ENCODE peak calls at places on chromosomes 12 and 14, in five cellular contexts. One of them, this sample, is unnamed.

GRCh38 chr12:92431146-92431545 is 271.6 kb upstream of the PLEKHG7 start:
- DNase-seq in IMR-90: no peak
- DNase-seq in gastrocnemius medialis: no peak
- DNase-seq in left ventricle myocardium inferior: no peak
- DNase-seq in cardiac muscle cell: no peak
- DNase-seq in this sample: no peak

GRCh38 chr14:98138666-98139065 is 1133.3 kb downstream of the BCL11B start:
- DNase-seq in left ventricle myocardium inferior: no peak
- DNase-seq in cardiac muscle cell: peak; percentile 55
- DNase-seq in IMR-90: no peak
- DNase-seq in gastrocnemius medialis: no peak
- DNase-seq in this sample: no peak

GRCh38 chr14:106657460-106657859 is 1131.1 kb downstream of the TMEM121 start:
- DNase-seq in IMR-90: no peak
- DNase-seq in gastrocnemius medialis: no peak
- DNase-seq in left ventricle myocardium inferior: no peak
- DNase-seq in cardiac muscle cell: no peak
- DNase-seq in this sample: no peak

GRCh38 chr12:132347471-132347855 is 18.1 kb upstream of the GALNT9 start:
- DNase-seq in cardiac muscle cell: no peak
- DNase-seq in gastrocnemius medialis: no peak
- DNase-seq in left ventricle myocardium inferior: no peak
- DNase-seq in IMR-90: no peak
- DNase-seq in this sample: no peak

GRCh38 chr14:49999216-49999761 is 106.4 kb downstream of the ARF6 start:
- DNase-seq in left ventricle myocardium inferior: peak; percentile 82
- DNase-seq in IMR-90: peak; percentile 88
- DNase-seq in cardiac muscle cell: no peak
- DNase-seq in gastrocnemius medialis: peak; percentile 92
- DNase-seq in this sample: peak; percentile 84

GRCh38 chr12:115660211-115660805 is 617.2 kb downstream of the MED13L start:
- DNase-seq in left ventricle myocardium inferior: peak; percentile 39
- DNase-seq in cardiac muscle cell: no peak
- DNase-seq in IMR-90: no peak
- DNase-seq in gastrocnemius medialis: peak; percentile 35
- DNase-seq in this sample: no peak

GRCh38 chr14:96072076-96072475 is 32.9 kb downstream of the C14orf132 start:
- DNase-seq in cardiac muscle cell: no peak
- DNase-seq in gastrocnemius medialis: no peak
- DNase-seq in IMR-90: no peak
- DNase-seq in left ventricle myocardium inferior: no peak
- DNase-seq in this sample: no peak

GRCh38 chr14:50425816-50426215 is 29.1 kb upstream of the CDKL1 start:
- DNase-seq in gastrocnemius medialis: no peak
- DNase-seq in left ventricle myocardium inferior: no peak
- DNase-seq in IMR-90: peak; percentile 69
- DNase-seq in cardiac muscle cell: no peak
- DNase-seq in this sample: no peak

GRCh38 chr14:72754949-72755348 is 139.0 kb downstream of the DPF3 start:
- DNase-seq in IMR-90: no peak
- DNase-seq in cardiac muscle cell: no peak
- DNase-seq in left ventricle myocardium inferior: no peak
- DNase-seq in gastrocnemius medialis: no peak
- DNase-seq in this sample: no peak

GRCh38 chr12:99960312-99960711 is 24.4 kb downstream of the ANKS1B start:
- DNase-seq in cardiac muscle cell: no peak
- DNase-seq in IMR-90: no peak
- DNase-seq in gastrocnemius medialis: no peak
- DNase-seq in left ventricle myocardium inferior: no peak
- DNase-seq in this sample: no peak

GRCh38 chr12:52182456-52182855 is 9.4 kb downstream of the KRT80 start:
- DNase-seq in IMR-90: peak; percentile 23
- DNase-seq in gastrocnemius medialis: no peak
- DNase-seq in cardiac muscle cell: no peak
- DNase-seq in left ventricle myocardium inferior: no peak
- DNase-seq in this sample: no peak

GRCh38 chr14:100058777-100059432 is 6.3 kb upstream of the EVL start:
- DNase-seq in cardiac muscle cell: no peak
- DNase-seq in left ventricle myocardium inferior: no peak
- DNase-seq in IMR-90: no peak
- DNase-seq in gastrocnemius medialis: no peak
- DNase-seq in this sample: no peak

GRCh38 chr14:102665665-102666064 is 73.2 kb downstream of the RCOR1 start:
- DNase-seq in IMR-90: no peak
- DNase-seq in cardiac muscle cell: peak; percentile 19
- DNase-seq in gastrocnemius medialis: no peak
- DNase-seq in left ventricle myocardium inferior: no peak
- DNase-seq in this sample: no peak

GRCh38 chr12:107119091-107119490 is 25.7 kb upstream of the CRY1 start:
- DNase-seq in left ventricle myocardium inferior: no peak
- DNase-seq in IMR-90: no peak
- DNase-seq in cardiac muscle cell: no peak
- DNase-seq in gastrocnemius medialis: no peak
- DNase-seq in this sample: no peak

GRCh38 chr12:5096241-5096880 is 52.7 kb downstream of the KCNA5 start:
- DNase-seq in cardiac muscle cell: peak; percentile 47
- DNase-seq in IMR-90: peak; percentile 92
- DNase-seq in gastrocnemius medialis: no peak
- DNase-seq in left ventricle myocardium inferior: no peak
- DNase-seq in this sample: no peak

GRCh38 chr12:131928080-131928764 is 854 bp upstream of the PUS1 start:
- DNase-seq in IMR-90: peak; percentile 30
- DNase-seq in cardiac muscle cell: peak; percentile 9
- DNase-seq in left ventricle myocardium inferior: no peak
- DNase-seq in gastrocnemius medialis: no peak
- DNase-seq in this sample: no peak

GRCh38 chr12:126069549-126070165 is 1004.4 kb downstream of the AACS start:
- DNase-seq in IMR-90: peak; percentile 13
- DNase-seq in cardiac muscle cell: peak; percentile 67
- DNase-seq in left ventricle myocardium inferior: no peak
- DNase-seq in gastrocnemius medialis: no peak
- DNase-seq in this sample: peak; percentile 44

GRCh38 chr12:56230449-56231183 is 765 bp downstream of the SLC39A5 start:
- DNase-seq in IMR-90: no peak
- DNase-seq in gastrocnemius medialis: no peak
- DNase-seq in cardiac muscle cell: no peak
- DNase-seq in left ventricle myocardium inferior: no peak
- DNase-seq in this sample: peak; percentile 69

GRCh38 chr14:99261916-99262787 is 9.8 kb downstream of the BCL11B start:
- DNase-seq in cardiac muscle cell: no peak
- DNase-seq in IMR-90: no peak
- DNase-seq in left ventricle myocardium inferior: no peak
- DNase-seq in gastrocnemius medialis: no peak
- DNase-seq in this sample: no peak

GRCh38 chr12:94186461-94187237 is 38.3 kb downstream of the PLXNC1 start:
- DNase-seq in cardiac muscle cell: peak; percentile 79
- DNase-seq in left ventricle myocardium inferior: peak; percentile 53
- DNase-seq in gastrocnemius medialis: peak; percentile 18
- DNase-seq in IMR-90: peak; percentile 61
- DNase-seq in this sample: no peak

GRCh38 chr14:38828183-38828877 is 274.7 kb downstream of the SEC23A start:
- DNase-seq in gastrocnemius medialis: no peak
- DNase-seq in cardiac muscle cell: no peak
- DNase-seq in IMR-90: no peak
- DNase-seq in left ventricle myocardium inferior: no peak
- DNase-seq in this sample: no peak

GRCh38 chr12:51913071-51914033 is 6.0 kb downstream of the ACVRL1 start:
- DNase-seq in left ventricle myocardium inferior: no peak
- DNase-seq in gastrocnemius medialis: no peak
- DNase-seq in cardiac muscle cell: no peak
- DNase-seq in IMR-90: no peak
- DNase-seq in this sample: no peak

GRCh38 chr12:132323171-132324010 is 6.0 kb downstream of the GALNT9 start:
- DNase-seq in IMR-90: no peak
- DNase-seq in left ventricle myocardium inferior: no peak
- DNase-seq in gastrocnemius medialis: no peak
- DNase-seq in cardiac muscle cell: no peak
- DNase-seq in this sample: no peak

GRCh38 chr14:41362134-41362533 is 244.5 kb upstream of the LRFN5 start:
- DNase-seq in left ventricle myocardium inferior: no peak
- DNase-seq in gastrocnemius medialis: no peak
- DNase-seq in cardiac muscle cell: no peak
- DNase-seq in IMR-90: no peak
- DNase-seq in this sample: no peak
- H3K9me3 ChIP-seq in left ventricle myocardium inferior: no peaks in the 10 kb centered on the region
- H3K9me3 ChIP-seq in gastrocnemius medialis: no peaks in the 10 kb centered on the region
- H3K9me3 ChIP-seq in cardiac muscle cell: no peaks in the 10 kb centered on the region
- H3K9me3 ChIP-seq in IMR-90: no peaks in the 10 kb centered on the region
- H3K9me3 ChIP-seq in this sample: no peaks in the 10 kb centered on the region

GRCh38 chr12:82757611-82758010 is 70.9 kb downstream of the TMTC2 start:
- DNase-seq in gastrocnemius medialis: no peak
- DNase-seq in IMR-90: no peak
- DNase-seq in left ventricle myocardium inferior: no peak
- DNase-seq in cardiac muscle cell: no peak
- DNase-seq in this sample: no peak
- H3K4me3 ChIP-seq in gastrocnemius medialis: no peak overlapping the region
- H3K4me3 ChIP-seq in IMR-90: no peak overlapping the region
- H3K4me3 ChIP-seq in left ventricle myocardium inferior: no peak overlapping the region
- H3K4me3 ChIP-seq in cardiac muscle cell: no peak overlapping the region
- H3K4me3 ChIP-seq in this sample: no peak overlapping the region

DNA sequence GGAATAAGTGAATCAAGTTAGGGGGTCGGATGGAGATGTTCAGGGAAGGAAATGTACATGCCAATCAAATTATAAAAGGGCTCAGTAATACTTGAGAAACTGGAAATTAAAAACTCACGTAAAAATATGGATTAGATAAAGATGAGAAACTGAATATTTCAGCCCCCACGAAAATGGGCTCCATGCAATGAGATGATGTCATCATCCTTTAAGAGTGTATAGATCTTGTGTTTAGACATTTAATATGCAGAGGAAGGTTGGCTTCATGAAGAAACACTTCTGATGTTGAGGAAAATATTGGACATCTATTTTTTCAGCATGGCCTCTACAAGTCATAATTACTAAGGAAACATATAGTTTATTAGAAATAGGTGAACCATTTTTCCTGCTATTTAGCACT is 9.5 kb downstream of the TBC1D30 start:
- DNase-seq in left ventricle myocardium inferior: no peak
- DNase-seq in cardiac muscle cell: no peak
- DNase-seq in IMR-90: no peak
- DNase-seq in gastrocnemius medialis: no peak
- DNase-seq in this sample: no peak
- H3K27ac ChIP-seq in left ventricle myocardium inferior: no peak overlapping the region
- H3K27ac ChIP-seq in cardiac muscle cell: no peak overlapping the region
- H3K27ac ChIP-seq in IMR-90: no peak overlapping the region
- H3K27ac ChIP-seq in gastrocnemius medialis: no peak overlapping the region
- H3K27ac ChIP-seq in this sample: no peak overlapping the region

DNA sequence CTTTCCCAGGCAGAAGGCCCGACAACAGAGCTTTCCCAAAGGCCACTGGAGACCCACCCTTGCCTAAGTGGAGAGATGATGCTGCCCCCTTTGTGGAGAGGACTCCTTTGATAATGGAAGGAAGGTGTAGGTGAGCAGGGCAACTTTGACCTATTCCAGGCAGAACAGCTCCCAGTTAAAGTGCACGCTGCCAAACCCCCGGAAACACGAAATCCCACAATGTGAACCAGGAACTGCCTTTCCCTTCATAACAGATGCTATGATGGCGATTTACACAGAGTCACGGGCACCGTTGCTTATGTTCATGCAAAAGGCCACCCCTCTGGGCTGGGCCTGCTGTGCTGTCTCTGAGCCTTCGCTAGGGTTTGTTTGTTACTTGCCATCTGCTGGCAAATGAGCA is 34.6 kb downstream of the PRIMA1 start:
- DNase-seq in cardiac muscle cell: no peak
- DNase-seq in left ventricle myocardium inferior: no peak
- DNase-seq in IMR-90: no peak
- DNase-seq in gastrocnemius medialis: no peak
- DNase-seq in this sample: no peak
- H3K9me3 ChIP-seq in cardiac muscle cell: no peaks in the 10 kb centered on the region
- H3K9me3 ChIP-seq in left ventricle myocardium inferior: no peaks in the 10 kb centered on the region
- H3K9me3 ChIP-seq in IMR-90: peaks cover 7% of the 10 kb centered on the region
- H3K9me3 ChIP-seq in gastrocnemius medialis: no peaks in the 10 kb centered on the region
- H3K9me3 ChIP-seq in this sample: no peaks in the 10 kb centered on the region

GRCh38 chr12:48000878-48001321 is 3.4 kb downstream of the COL2A1 start:
- DNase-seq in gastrocnemius medialis: no peak
- DNase-seq in left ventricle myocardium inferior: no peak
- DNase-seq in IMR-90: peak; percentile 47
- DNase-seq in cardiac muscle cell: peak; percentile 78
- DNase-seq in this sample: no peak
- H3K4me3 ChIP-seq in gastrocnemius medialis: peak overlapping the region; percentile 53
- H3K4me3 ChIP-seq in left ventricle myocardium inferior: peak overlapping the region; percentile 70
- H3K4me3 ChIP-seq in IMR-90: peak overlapping the region; percentile 26
- H3K4me3 ChIP-seq in cardiac muscle cell: peak overlapping the region; percentile 35
- H3K4me3 ChIP-seq in this sample: peak overlapping the region; percentile 16